ENCODE peak calls at places on chromosomes 6 and 20, in four cellular contexts. K is body of pancreas, F is tibial nerve, P is tibial artery. M is an unnamed sample. For H3K4me1, the result is how much of the 10 kb centered on the place peaks cover.

GRCh38 chr6:44920952-44921491 is 407.1 kb upstream of the RUNX2 start:
- DNase-seq in K (no peak), F (no peak), P (no peak), M (no peak)

GRCh38 chr6:17886891-17887290 is 100.5 kb downstream of the KIF13A start:
- DNase-seq in K (no peak), F (no peak), P (no peak), M (no peak)

GRCh38 chr6:117624869-117625481 is 22.7 kb upstream of the GOPC start:
- DNase-seq in K (no peak), P (no peak), F (no peak), M (no peak)

GRCh38 chr6:47944846-47945245 is 163.0 kb downstream of the OPN5 start:
- DNase-seq in K (no peak), F (no peak), P (no peak), M (no peak)

GRCh38 chr6:29294499-29294914 is 7.0 kb upstream of the OR14J1 start:
- DNase-seq in P (no peak), F (no peak), K (no peak), M (no peak)

GRCh38 chr6:157966990-157967389 is 14.7 kb upstream of the SYNJ2 start:
- DNase-seq in P (no peak), F (no peak), K (no peak), M (no peak)

GRCh38 chr6:130411481-130411880 is 45.7 kb downstream of the TMEM200A start:
- DNase-seq in K (no peak), P (no peak), F (no peak), M (no peak)

GRCh38 chr6:155174576-155175174 is 89.1 kb upstream of the CLDN20 start:
- DNase-seq in F (peak), K (peak), P (peak), M (no peak)

GRCh38 chr20:22426772-22427171 is 157.6 kb downstream of the FOXA2 start:
- DNase-seq in K (no peak), P (no peak), F (no peak), M (no peak)

GRCh38 chr6:22194188-22194921 is 102.5 kb downstream of the PRL start:
- DNase-seq in F (no peak), P (no peak), K (no peak), M (no peak)

GRCh38 chr6:105726902-105727655 is 324.2 kb upstream of the PREP start:
- DNase-seq in P (no peak), K (no peak), F (no peak), M (no peak)

GRCh38 chr20:25081730-25082497 is at the start of gene VSX1:
- DNase-seq in K (no peak), P (no peak), F (no peak), M (peak)

GRCh38 chr6:343960-344815 is 47.4 kb upstream of the IRF4 start:
- DNase-seq in K (no peak), P (no peak), F (no peak), M (no peak)

GRCh38 chr20:22717466-22717865 is 133.1 kb upstream of the FOXA2 start:
- DNase-seq in F (no peak), K (no peak), P (no peak), M (no peak)

GRCh38 chr20:17794400-17794799 is 94.6 kb downstream of the BANF2 start:
- DNase-seq in K (peak), P (peak), F (no peak), M (peak)

GRCh38 chr6:119226089-119226488 is 123.5 kb downstream of the MAN1A1 start:
- DNase-seq in K (no peak), P (no peak), F (no peak), M (no peak)

GRCh38 chr6:14754636-14755513 is 491.0 kb upstream of the JARID2 start:
- DNase-seq in P (no peak), K (no peak), F (no peak), M (no peak)

GRCh38 chr20:5864873-5865582 is 85.3 kb downstream of the TRMT6 start:
- DNase-seq in F (no peak), K (peak), P (no peak), M (no peak)

GRCh38 chr20:58714340-58714922 is 21.8 kb downstream of the NPEPL1 start:
- DNase-seq in F (no peak), P (no peak), K (no peak), M (no peak)

GRCh38 chr20:49132995-49133451 is 55.1 kb downstream of the STAU1 start:
- DNase-seq in K (peak), P (no peak), F (peak), M (no peak)

GRCh38 chr6:87139236-87139635 is 16.1 kb upstream of the ZNF292 start:
- DNase-seq in P (no peak), F (peak), K (no peak), M (no peak)

GRCh38 chr6:129131282-129131681 is 248.3 kb downstream of the LAMA2 start:
- DNase-seq in P (peak), F (peak), K (no peak), M (peak)

GRCh38 chr20:50821994-50822393 is 27.1 kb downstream of the BCAS4 start:
- DNase-seq in K (no peak), F (no peak), P (no peak), M (no peak)

GRCh38 chr20:4230651-4231050 is 215.3 kb upstream of the RNF24 start:
- DNase-seq in P (no peak), F (no peak), K (no peak), M (no peak)

GRCh38 chr20:10225439-10226080 is 6.9 kb downstream of the SNAP25 start:
- DNase-seq in K (no peak), P (no peak), F (no peak), M (no peak)

GRCh38 chr20:38725959-38726848 is 1.9 kb downstream of the SLC32A1 start:
- DNase-seq in F (no peak), K (peak), P (no peak), M (no peak)

GRCh38 chr6:18897350-18897749 is 510.2 kb downstream of the RNF144B start:
- DNase-seq in P (no peak), F (no peak), K (no peak), M (no peak)

GRCh38 chr20:5524886-5525285 is 208.1 kb upstream of the PROKR2 start:
- DNase-seq in F (no peak), K (no peak), P (no peak), M (no peak)

GRCh38 chr20:15875446-15875845 is 697.8 kb downstream of the KIF16B start:
- DNase-seq in P (no peak), F (no peak), K (no peak), M (no peak)

GRCh38 chr20:34578521-34579147 is 20.1 kb downstream of the MAP1LC3A start:
- DNase-seq in K (no peak), F (no peak), P (no peak), M (peak)

GRCh38 chr20:5056801-5057599 is 55.7 kb upstream of the SLC23A2 start:
- DNase-seq in F (peak), P (peak), K (peak), M (no peak)

GRCh38 chr6:162468326-162468725 is 259.2 kb downstream of the PRKN start:
- DNase-seq in F (no peak), K (no peak), P (no peak), M (no peak)

GRCh38 chr6:125154184-125155135 is 887 bp downstream of the TPD52L1 start:
- DNase-seq in F (peak), K (peak), P (peak), M (peak)

GRCh38 chr6:10529231-10529801 is 8.2 kb downstream of the GCNT2 start:
- DNase-seq in P (no peak), K (peak), F (no peak), M (no peak)
- H3K4me3 ChIP-seq in P (peak), K (peak), F (peak), M (peak)

DNA sequence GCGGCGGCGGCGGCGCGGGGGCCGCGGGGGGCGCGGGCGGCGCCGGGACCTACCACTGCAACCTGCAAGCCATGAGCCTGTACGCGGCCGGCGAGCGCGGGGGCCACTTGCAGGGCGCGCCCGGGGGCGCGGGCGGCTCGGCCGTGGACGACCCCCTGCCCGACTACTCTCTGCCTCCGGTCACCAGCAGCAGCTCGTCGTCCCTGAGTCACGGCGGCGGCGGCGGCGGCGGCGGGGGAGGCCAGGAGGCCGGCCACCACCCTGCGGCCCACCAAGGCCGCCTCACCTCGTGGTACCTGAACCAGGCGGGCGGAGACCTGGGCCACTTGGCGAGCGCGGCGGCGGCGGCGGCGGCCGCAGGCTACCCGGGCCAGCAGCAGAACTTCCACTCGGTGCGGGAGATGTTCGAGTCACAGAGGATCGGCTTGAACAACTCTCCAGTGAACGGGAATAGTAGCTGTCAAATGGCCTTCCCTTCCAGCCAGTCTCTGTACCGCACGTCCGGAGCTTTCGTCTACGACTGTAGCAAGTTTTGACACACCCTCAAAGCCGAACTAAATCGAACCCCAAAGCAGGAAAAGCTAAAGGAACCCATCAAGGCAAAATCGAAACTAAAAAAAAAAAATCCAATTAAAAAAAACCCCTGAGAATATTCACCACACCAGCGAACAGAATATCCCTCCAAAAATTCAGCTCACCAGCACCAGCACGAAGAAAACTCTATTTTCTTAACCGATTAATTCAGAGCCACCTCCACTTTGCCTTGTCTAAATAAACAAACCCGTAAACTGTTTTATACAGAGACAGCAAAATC is 2.1 kb downstream of the FOXC1 start:
- DNase-seq in K (peak), F (no peak), P (no peak), M (no peak)
- H3K27ac ChIP-seq in K (peak), F (peak), P (peak), M (peak)

DNA sequence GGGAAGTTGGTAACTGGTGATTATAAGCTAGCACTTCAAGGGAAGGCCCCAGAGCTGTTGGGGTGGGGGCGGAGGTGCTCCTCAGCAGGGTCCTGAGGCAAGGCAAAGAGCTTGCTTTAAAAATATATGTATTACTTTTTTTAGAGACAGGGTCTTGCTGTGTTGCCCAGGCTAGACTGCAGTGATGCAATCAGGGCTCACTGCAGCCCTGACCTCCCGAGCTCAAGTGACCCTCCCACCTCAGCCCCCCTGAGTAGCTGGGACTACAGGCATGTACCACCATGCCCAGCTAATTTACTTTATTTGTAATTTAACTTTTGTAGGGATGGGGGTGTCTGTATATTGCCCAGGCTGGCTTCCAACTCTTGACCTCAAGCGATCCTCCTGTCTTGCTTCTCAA is 87.2 kb downstream of the MYB start:
- DNase-seq in K (no peak), F (no peak), P (no peak), M (no peak)
- H3K4me1 ChIP-seq in K (under half), F (under half), P (under half), M (under half)

GRCh38 chr20:57620999-57621398 is 773 bp upstream of the ZBP1 start:
- DNase-seq in K (no peak), P (no peak), F (no peak), M (no peak)
- H3K4me3 ChIP-seq in K (no peak), P (no peak), F (no peak), M (no peak)

DNA sequence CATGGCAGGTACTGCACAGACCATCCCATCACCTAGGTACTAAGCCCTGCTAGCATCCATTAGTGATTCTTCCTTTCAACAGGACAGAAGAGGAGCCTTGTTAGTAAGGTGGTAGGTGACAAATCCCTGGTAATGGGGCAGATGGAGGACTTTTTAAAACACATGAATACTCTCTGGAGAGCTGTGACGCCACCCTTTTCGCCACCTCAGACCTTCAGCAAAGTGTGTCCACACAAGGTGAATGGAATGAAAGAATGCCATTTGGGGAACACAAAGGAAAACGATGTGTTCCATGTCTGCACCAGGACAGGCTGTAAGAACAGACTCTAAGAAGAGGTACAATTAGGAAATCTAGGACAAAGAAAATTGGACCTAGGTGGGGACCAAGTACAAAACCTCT is 110.5 kb upstream of the CARMIL1 start:
- DNase-seq in P (no peak), K (no peak), F (no peak), M (no peak)
- H3K27ac ChIP-seq in P (peak), K (no peak), F (no peak), M (no peak)

GRCh38 chr20:47354388-47354709 is 2.1 kb downstream of the ZMYND8 start:
- DNase-seq in P (no peak), K (no peak), F (no peak), M (no peak)

GRCh38 chr20:47352332-47353223 is 3.9 kb downstream of the ZMYND8 start:
- DNase-seq in F (no peak), P (no peak), K (peak), M (no peak)

GRCh38 chr20:47353697-47354387 is 2.7 kb downstream of the ZMYND8 start:
- DNase-seq in P (no peak), F (peak), K (no peak), M (no peak)

GRCh38 chr20:47351643-47352331 is 4.7 kb downstream of the ZMYND8 start:
- DNase-seq in F (no peak), P (no peak), K (no peak), M (no peak)

GRCh38 chr20:47353224-47353696 is 3.2 kb downstream of the ZMYND8 start:
- DNase-seq in F (no peak), P (no peak), K (no peak), M (no peak)
- H3K4me1 ChIP-seq in F (half or more), P (half or more), K (half or more), M (half or more)

GRCh38 chr6:120320481-120321162 is 971.1 kb upstream of the MAN1A1 start:
- DNase-seq in K (no peak), P (no peak), F (no peak), M (no peak)
- H3K4me3 ChIP-seq in K (no peak), P (no peak), F (no peak), M (no peak)

GRCh38 chr6:41222045-41222444 is 6.1 kb upstream of the TREML4 start:
- DNase-seq in F (no peak), P (no peak), K (no peak), M (no peak)
- H3K27ac ChIP-seq in F (no peak), P (no peak), K (no peak), M (no peak)